ENCODE peak calls at places on chromosomes 11 and 22, in ten cellular contexts. One of them, this sample, is unnamed.

GRCh38 chr22:17869285-17870096 is 95.2 kb upstream of the BID start:
- DNase-seq in nephron progenitor cell: no peak
- DNase-seq in activated T-helper 1 cell treated with anti-CD3 and anti-CD28 coated beads, Interleukin-12 subunit alpha, Interleukin-12 subunit beta, Interleukin-2, Interleukin-4 antibody, amounts not matched to agents 30 ng/mL and 10 ng/mL and 1 ng/mL, durations not matched to agents 14 hours and 24 hours and 36 hours: no peak
- DNase-seq in cardiac fibroblast: no peak
- DNase-seq in GM18507: no peak
- DNase-seq in fibroblast of mammary gland: no peak
- DNase-seq in stimulated activated CD4-positive, alpha-beta T cell treated with anti-CD3 and anti-CD28 coated beads, Interleukin-1b, Interleukin-23, amount 100 ng/mL, for 24 hours: no peak
- DNase-seq in LoVo: no peak
- DNase-seq in NCI-H1105: no peak
- DNase-seq in anterior cingulate cortex: no peak
- DNase-seq in this sample: no peak

GRCh38 chr22:30643055-30643875 is 7.7 kb downstream of the SLC35E4 start:
- DNase-seq in cardiac fibroblast: no peak
- DNase-seq in fibroblast of mammary gland: no peak
- DNase-seq in anterior cingulate cortex: no peak
- DNase-seq in activated T-helper 1 cell treated with anti-CD3 and anti-CD28 coated beads, Interleukin-12 subunit alpha, Interleukin-12 subunit beta, Interleukin-2, Interleukin-4 antibody, amounts not matched to agents 30 ng/mL and 10 ng/mL and 1 ng/mL, durations not matched to agents 14 hours and 24 hours and 36 hours: no peak
- DNase-seq in nephron progenitor cell: no peak
- DNase-seq in stimulated activated CD4-positive, alpha-beta T cell treated with anti-CD3 and anti-CD28 coated beads, Interleukin-1b, Interleukin-23, amount 100 ng/mL, for 24 hours: no peak
- DNase-seq in GM18507: no peak
- DNase-seq in NCI-H1105: no peak
- DNase-seq in LoVo: no peak
- DNase-seq in this sample: no peak

GRCh38 chr11:14203392-14203791 is 155.6 kb downstream of the RRAS2 start:
- DNase-seq in stimulated activated CD4-positive, alpha-beta T cell treated with anti-CD3 and anti-CD28 coated beads, Interleukin-1b, Interleukin-23, amount 100 ng/mL, for 24 hours: no peak
- DNase-seq in LoVo: no peak
- DNase-seq in NCI-H1105: no peak
- DNase-seq in activated T-helper 1 cell treated with anti-CD3 and anti-CD28 coated beads, Interleukin-12 subunit alpha, Interleukin-12 subunit beta, Interleukin-2, Interleukin-4 antibody, amounts not matched to agents 30 ng/mL and 10 ng/mL and 1 ng/mL, durations not matched to agents 14 hours and 24 hours and 36 hours: no peak
- DNase-seq in GM18507: no peak
- DNase-seq in anterior cingulate cortex: no peak
- DNase-seq in fibroblast of mammary gland: no peak
- DNase-seq in cardiac fibroblast: no peak
- DNase-seq in nephron progenitor cell: no peak
- DNase-seq in this sample: no peak

GRCh38 chr11:11743216-11743615 is 98.6 kb upstream of the USP47 start:
- DNase-seq in GM18507: no peak
- DNase-seq in cardiac fibroblast: no peak
- DNase-seq in fibroblast of mammary gland: no peak
- DNase-seq in stimulated activated CD4-positive, alpha-beta T cell treated with anti-CD3 and anti-CD28 coated beads, Interleukin-1b, Interleukin-23, amount 100 ng/mL, for 24 hours: no peak
- DNase-seq in nephron progenitor cell: no peak
- DNase-seq in activated T-helper 1 cell treated with anti-CD3 and anti-CD28 coated beads, Interleukin-12 subunit alpha, Interleukin-12 subunit beta, Interleukin-2, Interleukin-4 antibody, amounts not matched to agents 30 ng/mL and 10 ng/mL and 1 ng/mL, durations not matched to agents 14 hours and 24 hours and 36 hours: no peak
- DNase-seq in anterior cingulate cortex: no peak
- DNase-seq in NCI-H1105: no peak
- DNase-seq in LoVo: no peak
- DNase-seq in this sample: no peak

GRCh38 chr11:20739004-20739612 is 69.7 kb downstream of the NELL1 start:
- DNase-seq in GM18507: no peak
- DNase-seq in stimulated activated CD4-positive, alpha-beta T cell treated with anti-CD3 and anti-CD28 coated beads, Interleukin-1b, Interleukin-23, amount 100 ng/mL, for 24 hours: no peak
- DNase-seq in anterior cingulate cortex: no peak
- DNase-seq in activated T-helper 1 cell treated with anti-CD3 and anti-CD28 coated beads, Interleukin-12 subunit alpha, Interleukin-12 subunit beta, Interleukin-2, Interleukin-4 antibody, amounts not matched to agents 30 ng/mL and 10 ng/mL and 1 ng/mL, durations not matched to agents 14 hours and 24 hours and 36 hours: no peak
- DNase-seq in nephron progenitor cell: no peak
- DNase-seq in cardiac fibroblast: no peak
- DNase-seq in NCI-H1105: no peak
- DNase-seq in LoVo: no peak
- DNase-seq in fibroblast of mammary gland: no peak
- DNase-seq in this sample: no peak

GRCh38 chr11:113668255-113668654 is 37.9 kb downstream of the TMPRSS5 start:
- DNase-seq in LoVo: peak
- DNase-seq in activated T-helper 1 cell treated with anti-CD3 and anti-CD28 coated beads, Interleukin-12 subunit alpha, Interleukin-12 subunit beta, Interleukin-2, Interleukin-4 antibody, amounts not matched to agents 30 ng/mL and 10 ng/mL and 1 ng/mL, durations not matched to agents 14 hours and 24 hours and 36 hours: no peak
- DNase-seq in cardiac fibroblast: no peak
- DNase-seq in stimulated activated CD4-positive, alpha-beta T cell treated with anti-CD3 and anti-CD28 coated beads, Interleukin-1b, Interleukin-23, amount 100 ng/mL, for 24 hours: no peak
- DNase-seq in fibroblast of mammary gland: peak
- DNase-seq in NCI-H1105: no peak
- DNase-seq in nephron progenitor cell: no peak
- DNase-seq in anterior cingulate cortex: no peak
- DNase-seq in GM18507: no peak
- DNase-seq in this sample: no peak

GRCh38 chr11:61037694-61038093 is 64.6 kb upstream of the CD5 start:
- DNase-seq in anterior cingulate cortex: peak
- DNase-seq in NCI-H1105: no peak
- DNase-seq in cardiac fibroblast: peak
- DNase-seq in GM18507: no peak
- DNase-seq in fibroblast of mammary gland: peak
- DNase-seq in activated T-helper 1 cell treated with anti-CD3 and anti-CD28 coated beads, Interleukin-12 subunit alpha, Interleukin-12 subunit beta, Interleukin-2, Interleukin-4 antibody, amounts not matched to agents 30 ng/mL and 10 ng/mL and 1 ng/mL, durations not matched to agents 14 hours and 24 hours and 36 hours: no peak
- DNase-seq in LoVo: no peak
- DNase-seq in nephron progenitor cell: no peak
- DNase-seq in stimulated activated CD4-positive, alpha-beta T cell treated with anti-CD3 and anti-CD28 coated beads, Interleukin-1b, Interleukin-23, amount 100 ng/mL, for 24 hours: no peak
- DNase-seq in this sample: no peak

GRCh38 chr11:60718524-60719316 is 5.8 kb upstream of the MS4A18 start:
- DNase-seq in activated T-helper 1 cell treated with anti-CD3 and anti-CD28 coated beads, Interleukin-12 subunit alpha, Interleukin-12 subunit beta, Interleukin-2, Interleukin-4 antibody, amounts not matched to agents 30 ng/mL and 10 ng/mL and 1 ng/mL, durations not matched to agents 14 hours and 24 hours and 36 hours: no peak
- DNase-seq in anterior cingulate cortex: no peak
- DNase-seq in cardiac fibroblast: no peak
- DNase-seq in NCI-H1105: no peak
- DNase-seq in GM18507: no peak
- DNase-seq in nephron progenitor cell: no peak
- DNase-seq in fibroblast of mammary gland: no peak
- DNase-seq in LoVo: no peak
- DNase-seq in stimulated activated CD4-positive, alpha-beta T cell treated with anti-CD3 and anti-CD28 coated beads, Interleukin-1b, Interleukin-23, amount 100 ng/mL, for 24 hours: no peak
- DNase-seq in this sample: no peak

GRCh38 chr11:120501440-120501839 is 10.1 kb upstream of the GRIK4 start:
- DNase-seq in LoVo: no peak
- DNase-seq in anterior cingulate cortex: no peak
- DNase-seq in GM18507: no peak
- DNase-seq in activated T-helper 1 cell treated with anti-CD3 and anti-CD28 coated beads, Interleukin-12 subunit alpha, Interleukin-12 subunit beta, Interleukin-2, Interleukin-4 antibody, amounts not matched to agents 30 ng/mL and 10 ng/mL and 1 ng/mL, durations not matched to agents 14 hours and 24 hours and 36 hours: no peak
- DNase-seq in NCI-H1105: no peak
- DNase-seq in fibroblast of mammary gland: no peak
- DNase-seq in stimulated activated CD4-positive, alpha-beta T cell treated with anti-CD3 and anti-CD28 coated beads, Interleukin-1b, Interleukin-23, amount 100 ng/mL, for 24 hours: no peak
- DNase-seq in nephron progenitor cell: no peak
- DNase-seq in cardiac fibroblast: no peak
- DNase-seq in this sample: no peak

GRCh38 chr22:31585161-31585859 is 76.7 kb downstream of the PISD start:
- DNase-seq in stimulated activated CD4-positive, alpha-beta T cell treated with anti-CD3 and anti-CD28 coated beads, Interleukin-1b, Interleukin-23, amount 100 ng/mL, for 24 hours: no peak
- DNase-seq in LoVo: no peak
- DNase-seq in cardiac fibroblast: peak
- DNase-seq in GM18507: no peak
- DNase-seq in anterior cingulate cortex: no peak
- DNase-seq in fibroblast of mammary gland: peak
- DNase-seq in activated T-helper 1 cell treated with anti-CD3 and anti-CD28 coated beads, Interleukin-12 subunit alpha, Interleukin-12 subunit beta, Interleukin-2, Interleukin-4 antibody, amounts not matched to agents 30 ng/mL and 10 ng/mL and 1 ng/mL, durations not matched to agents 14 hours and 24 hours and 36 hours: no peak
- DNase-seq in NCI-H1105: no peak
- DNase-seq in nephron progenitor cell: no peak
- DNase-seq in this sample: no peak

GRCh38 chr11:82979824-82980223 is 78.3 kb downstream of the DDIAS start:
- DNase-seq in LoVo: no peak
- DNase-seq in stimulated activated CD4-positive, alpha-beta T cell treated with anti-CD3 and anti-CD28 coated beads, Interleukin-1b, Interleukin-23, amount 100 ng/mL, for 24 hours: no peak
- DNase-seq in anterior cingulate cortex: no peak
- DNase-seq in activated T-helper 1 cell treated with anti-CD3 and anti-CD28 coated beads, Interleukin-12 subunit alpha, Interleukin-12 subunit beta, Interleukin-2, Interleukin-4 antibody, amounts not matched to agents 30 ng/mL and 10 ng/mL and 1 ng/mL, durations not matched to agents 14 hours and 24 hours and 36 hours: no peak
- DNase-seq in NCI-H1105: no peak
- DNase-seq in nephron progenitor cell: no peak
- DNase-seq in cardiac fibroblast: no peak
- DNase-seq in fibroblast of mammary gland: no peak
- DNase-seq in GM18507: no peak
- DNase-seq in this sample: no peak

GRCh38 chr11:76653674-76654309 is 16.8 kb downstream of the LRRC32 start:
- DNase-seq in fibroblast of mammary gland: peak
- DNase-seq in GM18507: no peak
- DNase-seq in LoVo: no peak
- DNase-seq in anterior cingulate cortex: no peak
- DNase-seq in NCI-H1105: no peak
- DNase-seq in stimulated activated CD4-positive, alpha-beta T cell treated with anti-CD3 and anti-CD28 coated beads, Interleukin-1b, Interleukin-23, amount 100 ng/mL, for 24 hours: no peak
- DNase-seq in nephron progenitor cell: no peak
- DNase-seq in activated T-helper 1 cell treated with anti-CD3 and anti-CD28 coated beads, Interleukin-12 subunit alpha, Interleukin-12 subunit beta, Interleukin-2, Interleukin-4 antibody, amounts not matched to agents 30 ng/mL and 10 ng/mL and 1 ng/mL, durations not matched to agents 14 hours and 24 hours and 36 hours: no peak
- DNase-seq in cardiac fibroblast: peak
- DNase-seq in this sample: no peak

GRCh38 chr11:95711945-95712221 is 77.7 kb downstream of the FAM76B start:
- DNase-seq in fibroblast of mammary gland: no peak
- DNase-seq in nephron progenitor cell: no peak
- DNase-seq in stimulated activated CD4-positive, alpha-beta T cell treated with anti-CD3 and anti-CD28 coated beads, Interleukin-1b, Interleukin-23, amount 100 ng/mL, for 24 hours: no peak
- DNase-seq in activated T-helper 1 cell treated with anti-CD3 and anti-CD28 coated beads, Interleukin-12 subunit alpha, Interleukin-12 subunit beta, Interleukin-2, Interleukin-4 antibody, amounts not matched to agents 30 ng/mL and 10 ng/mL and 1 ng/mL, durations not matched to agents 14 hours and 24 hours and 36 hours: no peak
- DNase-seq in GM18507: no peak
- DNase-seq in cardiac fibroblast: no peak
- DNase-seq in LoVo: no peak
- DNase-seq in anterior cingulate cortex: no peak
- DNase-seq in NCI-H1105: no peak
- DNase-seq in this sample: no peak

GRCh38 chr22:46425011-46425410 is 89.5 kb downstream of the TRMU start:
- DNase-seq in anterior cingulate cortex: no peak
- DNase-seq in nephron progenitor cell: no peak
- DNase-seq in GM18507: no peak
- DNase-seq in fibroblast of mammary gland: peak
- DNase-seq in stimulated activated CD4-positive, alpha-beta T cell treated with anti-CD3 and anti-CD28 coated beads, Interleukin-1b, Interleukin-23, amount 100 ng/mL, for 24 hours: no peak
- DNase-seq in activated T-helper 1 cell treated with anti-CD3 and anti-CD28 coated beads, Interleukin-12 subunit alpha, Interleukin-12 subunit beta, Interleukin-2, Interleukin-4 antibody, amounts not matched to agents 30 ng/mL and 10 ng/mL and 1 ng/mL, durations not matched to agents 14 hours and 24 hours and 36 hours: no peak
- DNase-seq in cardiac fibroblast: peak
- DNase-seq in NCI-H1105: no peak
- DNase-seq in LoVo: no peak
- DNase-seq in this sample: no peak

GRCh38 chr11:47514825-47515647 is 37.9 kb downstream of the CELF1 start:
- DNase-seq in fibroblast of mammary gland: peak
- DNase-seq in anterior cingulate cortex: peak
- DNase-seq in NCI-H1105: no peak
- DNase-seq in LoVo: no peak
- DNase-seq in stimulated activated CD4-positive, alpha-beta T cell treated with anti-CD3 and anti-CD28 coated beads, Interleukin-1b, Interleukin-23, amount 100 ng/mL, for 24 hours: no peak
- DNase-seq in cardiac fibroblast: peak
- DNase-seq in GM18507: no peak
- DNase-seq in nephron progenitor cell: no peak
- DNase-seq in activated T-helper 1 cell treated with anti-CD3 and anti-CD28 coated beads, Interleukin-12 subunit alpha, Interleukin-12 subunit beta, Interleukin-2, Interleukin-4 antibody, amounts not matched to agents 30 ng/mL and 10 ng/mL and 1 ng/mL, durations not matched to agents 14 hours and 24 hours and 36 hours: no peak
- DNase-seq in this sample: no peak

GRCh38 chr11:45669146-45669545 is 3.7 kb upstream of the CHST1 start:
- DNase-seq in LoVo: no peak
- DNase-seq in fibroblast of mammary gland: no peak
- DNase-seq in stimulated activated CD4-positive, alpha-beta T cell treated with anti-CD3 and anti-CD28 coated beads, Interleukin-1b, Interleukin-23, amount 100 ng/mL, for 24 hours: no peak
- DNase-seq in NCI-H1105: no peak
- DNase-seq in activated T-helper 1 cell treated with anti-CD3 and anti-CD28 coated beads, Interleukin-12 subunit alpha, Interleukin-12 subunit beta, Interleukin-2, Interleukin-4 antibody, amounts not matched to agents 30 ng/mL and 10 ng/mL and 1 ng/mL, durations not matched to agents 14 hours and 24 hours and 36 hours: no peak
- DNase-seq in GM18507: no peak
- DNase-seq in anterior cingulate cortex: no peak
- DNase-seq in nephron progenitor cell: no peak
- DNase-seq in cardiac fibroblast: no peak
- DNase-seq in this sample: no peak

GRCh38 chr22:37171662-37172061 is 16.4 kb downstream of the C1QTNF6 start:
- DNase-seq in fibroblast of mammary gland: no peak
- DNase-seq in LoVo: no peak
- DNase-seq in nephron progenitor cell: no peak
- DNase-seq in GM18507: no peak
- DNase-seq in anterior cingulate cortex: no peak
- DNase-seq in activated T-helper 1 cell treated with anti-CD3 and anti-CD28 coated beads, Interleukin-12 subunit alpha, Interleukin-12 subunit beta, Interleukin-2, Interleukin-4 antibody, amounts not matched to agents 30 ng/mL and 10 ng/mL and 1 ng/mL, durations not matched to agents 14 hours and 24 hours and 36 hours: no peak
- DNase-seq in stimulated activated CD4-positive, alpha-beta T cell treated with anti-CD3 and anti-CD28 coated beads, Interleukin-1b, Interleukin-23, amount 100 ng/mL, for 24 hours: no peak
- DNase-seq in cardiac fibroblast: no peak
- DNase-seq in NCI-H1105: no peak
- DNase-seq in this sample: no peak

GRCh38 chr11:95575517-95575916 is 214.1 kb downstream of the FAM76B start:
- DNase-seq in LoVo: no peak
- DNase-seq in anterior cingulate cortex: no peak
- DNase-seq in nephron progenitor cell: no peak
- DNase-seq in cardiac fibroblast: no peak
- DNase-seq in stimulated activated CD4-positive, alpha-beta T cell treated with anti-CD3 and anti-CD28 coated beads, Interleukin-1b, Interleukin-23, amount 100 ng/mL, for 24 hours: no peak
- DNase-seq in GM18507: no peak
- DNase-seq in activated T-helper 1 cell treated with anti-CD3 and anti-CD28 coated beads, Interleukin-12 subunit alpha, Interleukin-12 subunit beta, Interleukin-2, Interleukin-4 antibody, amounts not matched to agents 30 ng/mL and 10 ng/mL and 1 ng/mL, durations not matched to agents 14 hours and 24 hours and 36 hours: no peak
- DNase-seq in NCI-H1105: no peak
- DNase-seq in fibroblast of mammary gland: peak
- DNase-seq in this sample: no peak

GRCh38 chr11:6681949-6682348 is 1.2 kb downstream of the MRPL17 start:
- DNase-seq in LoVo: no peak
- DNase-seq in fibroblast of mammary gland: no peak
- DNase-seq in GM18507: no peak
- DNase-seq in anterior cingulate cortex: no peak
- DNase-seq in NCI-H1105: no peak
- DNase-seq in nephron progenitor cell: peak
- DNase-seq in cardiac fibroblast: peak
- DNase-seq in activated T-helper 1 cell treated with anti-CD3 and anti-CD28 coated beads, Interleukin-12 subunit alpha, Interleukin-12 subunit beta, Interleukin-2, Interleukin-4 antibody, amounts not matched to agents 30 ng/mL and 10 ng/mL and 1 ng/mL, durations not matched to agents 14 hours and 24 hours and 36 hours: no peak
- DNase-seq in stimulated activated CD4-positive, alpha-beta T cell treated with anti-CD3 and anti-CD28 coated beads, Interleukin-1b, Interleukin-23, amount 100 ng/mL, for 24 hours: no peak
- DNase-seq in this sample: no peak

GRCh38 chr22:23518381-23519187 is 61.5 kb downstream of the IGLL1 start:
- DNase-seq in stimulated activated CD4-positive, alpha-beta T cell treated with anti-CD3 and anti-CD28 coated beads, Interleukin-1b, Interleukin-23, amount 100 ng/mL, for 24 hours: no peak
- DNase-seq in cardiac fibroblast: no peak
- DNase-seq in nephron progenitor cell: peak
- DNase-seq in LoVo: no peak
- DNase-seq in GM18507: no peak
- DNase-seq in fibroblast of mammary gland: no peak
- DNase-seq in NCI-H1105: no peak
- DNase-seq in anterior cingulate cortex: no peak
- DNase-seq in activated T-helper 1 cell treated with anti-CD3 and anti-CD28 coated beads, Interleukin-12 subunit alpha, Interleukin-12 subunit beta, Interleukin-2, Interleukin-4 antibody, amounts not matched to agents 30 ng/mL and 10 ng/mL and 1 ng/mL, durations not matched to agents 14 hours and 24 hours and 36 hours: no peak
- DNase-seq in this sample: peak